ENCODE peak calls at places on chromosomes 1 and 21, in five cellular contexts. I is HepG2, Q is GM23248, V is K562, N is mammary epithelial cell. A is an unnamed sample.

GRCh38 chr1:155186266-155186954 is 12.8 kb downstream of the TRIM46 start:
- DNase-seq in N (no peak), I (no peak), Q (no peak), V (no peak), A (no peak)

GRCh38 chr21:23223882-23224281 is 2225.7 kb downstream of the NCAM2 start:
- DNase-seq in Q (no peak), N (no peak), I (no peak), V (no peak), A (no peak)

GRCh38 chr1:16088996-16089395 is 15.5 kb upstream of the FAM131C start:
- DNase-seq in Q (peak; percentile 92), N (peak; percentile 88), I (no peak), V (peak; percentile 45), A (peak; percentile 90)

GRCh38 chr1:168917796-168918195 is 188.7 kb upstream of the ATP1B1 start:
- DNase-seq in I (no peak), V (no peak), Q (no peak), N (no peak), A (no peak)

GRCh38 chr1:239563680-239564079 is 177.3 kb downstream of the CHRM3 start:
- DNase-seq in Q (no peak), V (no peak), I (no peak), N (no peak), A (no peak)

GRCh38 chr1:59691261-59691660 is 123.5 kb upstream of the HOOK1 start:
- DNase-seq in N (no peak), Q (no peak), V (no peak), I (no peak), A (no peak)

GRCh38 chr1:66607458-66607857 is 73.5 kb downstream of the SGIP1 start:
- DNase-seq in Q (no peak), V (peak; percentile 14), I (no peak), N (no peak), A (no peak)

GRCh38 chr1:25519624-25520023 is 23.8 kb upstream of the LDLRAP1 start:
- DNase-seq in N (peak; percentile 82), I (no peak), V (no peak), Q (peak; percentile 95), A (no peak)

GRCh38 chr1:235075955-235076308 is 52.7 kb downstream of the TOMM20 start:
- DNase-seq in I (no peak), V (no peak), N (no peak), Q (no peak), A (no peak)

GRCh38 chr1:7299994-7300393 is 471.1 kb upstream of the VAMP3 start:
- DNase-seq in I (no peak), V (no peak), N (no peak), Q (peak; percentile 88), A (no peak)

GRCh38 chr1:188590641-188591040 is 1761.9 kb downstream of the PLA2G4A start:
- DNase-seq in I (no peak), Q (no peak), V (no peak), N (no peak), A (no peak)

GRCh38 chr1:7046314-7046713 is 261.1 kb downstream of the CAMTA1 start:
- DNase-seq in I (no peak), N (peak; percentile 55), V (no peak), Q (peak; percentile 72), A (no peak)

GRCh38 chr1:170388489-170388888 is 143.5 kb upstream of the GORAB start:
- DNase-seq in V (no peak), I (no peak), N (peak; percentile 48), Q (no peak), A (no peak)

GRCh38 chr1:235009561-235010306 is 118.9 kb downstream of the TOMM20 start:
- DNase-seq in V (no peak), I (no peak), Q (no peak), N (no peak), A (no peak)

GRCh38 chr21:16330340-16331319 is 600.8 kb downstream of the USP25 start:
- DNase-seq in I (peak; percentile 52), Q (peak; percentile 82), N (peak; percentile 56), V (peak; percentile 47), A (peak; percentile 86)

GRCh38 chr21:39852726-39853510 is 14.3 kb upstream of the PCP4 start:
- DNase-seq in V (no peak), N (no peak), Q (no peak), I (no peak), A (no peak)

GRCh38 chr1:220796530-220796929 is 9.8 kb downstream of the MTARC1 start:
- DNase-seq in N (no peak), I (no peak), Q (no peak), V (peak; percentile 25), A (no peak)

GRCh38 chr21:45324430-45325205 is 36.9 kb upstream of the POFUT2 start:
- DNase-seq in Q (no peak), V (no peak), I (no peak), N (no peak), A (no peak)

GRCh38 chr1:153490272-153491051 is 30.0 kb upstream of the S100A7 start:
- DNase-seq in V (no peak), N (peak; percentile 98), I (no peak), Q (peak; percentile 98), A (no peak)

GRCh38 chr1:1285102-1285571 is 4.9 kb downstream of the SCNN1D start:
- DNase-seq in Q (no peak), V (no peak), N (no peak), I (no peak), A (no peak)

GRCh38 chr21:38839683-38840286 is 34.1 kb downstream of the ETS2 start:
- DNase-seq in N (peak; percentile 97), I (no peak), V (peak; percentile 39), Q (peak; percentile 92), A (peak; percentile 71)

GRCh38 chr1:206717237-206717989 is 32.7 kb downstream of the MAPKAPK2 start:
- DNase-seq in V (peak; percentile 92), Q (no peak), I (no peak), N (no peak), A (no peak)

DNA sequence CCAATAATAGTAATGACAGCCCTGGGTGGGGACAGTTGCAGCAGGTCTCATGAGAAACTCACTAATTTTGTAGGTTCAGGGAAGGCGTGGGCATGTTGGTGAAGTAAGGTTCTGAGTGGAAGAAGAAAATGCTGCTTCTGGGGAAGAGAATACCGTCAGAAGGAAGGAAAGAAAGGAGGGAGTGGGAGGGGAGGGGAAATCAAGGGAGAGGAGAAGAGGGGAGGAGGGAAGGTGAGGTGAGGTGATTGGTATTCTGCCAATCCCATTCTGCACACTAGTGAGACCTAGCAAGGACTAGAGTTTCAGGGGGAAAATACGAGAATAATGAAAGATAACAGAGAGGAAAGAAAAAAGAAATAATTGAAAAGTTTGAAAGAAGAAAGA is 32.4 kb upstream of the MGST3 start:
- DNase-seq in I (no peak), Q (no peak), N (no peak), V (no peak), A (no peak)
- H3K9ac ChIP-seq in I (peak overlapping the region; percentile 74), Q (peak overlapping the region; percentile 92), N (peak overlapping the region; percentile 72), V (peak overlapping the region; percentile 73), A (no peak overlapping the region)

GRCh38 chr21:37079211-37079824 is 6.3 kb downstream of the TTC3 start:
- DNase-seq in V (peak; percentile 55), Q (peak; percentile 24), I (peak; percentile 25), N (no peak), A (no peak)
- H3K79me2 ChIP-seq in V (peaks cover 95% of the 10 kb centered on the region), Q (peaks cover 100% of the 10 kb centered on the region), I (peaks cover 95% of the 10 kb centered on the region), N (peaks cover 94% of the 10 kb centered on the region), A (peaks cover 1% of the 10 kb centered on the region)

GRCh38 chr1:64137569-64137936 is 65.9 kb upstream of the UBE2U start:
- DNase-seq in N (no peak), Q (peak; percentile 24), I (no peak), V (no peak), A (no peak)
- H3K9ac ChIP-seq in N (no peak overlapping the region), Q (no peak overlapping the region), I (no peak overlapping the region), V (no peak overlapping the region), A (no peak overlapping the region)

DNA sequence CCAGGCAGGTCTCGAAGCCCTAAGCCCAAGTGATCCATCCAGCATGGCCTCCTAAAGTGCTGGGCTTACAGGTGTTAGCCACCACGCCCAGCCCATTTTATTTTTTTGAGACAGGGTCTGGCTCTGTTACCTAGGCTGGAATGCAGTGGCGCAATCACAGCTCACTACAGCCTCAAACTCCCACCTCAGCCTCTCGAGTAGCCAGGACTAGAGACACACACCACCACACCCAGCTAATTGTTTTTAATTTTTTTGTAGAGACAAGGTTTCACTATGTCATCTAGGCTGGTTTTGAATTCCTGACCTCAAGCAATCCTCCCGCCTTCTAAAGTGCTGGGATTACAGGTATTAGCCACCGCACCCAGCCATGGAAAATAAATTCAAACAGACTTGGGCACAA is 31.9 kb downstream of the PUM1 start:
- DNase-seq in N (peak; percentile 37), V (no peak), Q (no peak), I (no peak), A (peak; percentile 69)
- H3K79me2 ChIP-seq in N (peaks cover 100% of the 10 kb centered on the region), V (peaks cover 100% of the 10 kb centered on the region), Q (peaks cover 100% of the 10 kb centered on the region), I (peaks cover 97% of the 10 kb centered on the region), A (peaks cover 19% of the 10 kb centered on the region)